ENCODE peak calls at places on chromosomes 11 and 22, in six cellular contexts. K is NCI-H1048; F is stimulated activated naive CD8-positive, alpha-beta T cell treated with anti-CD3 and anti-CD28 coated beads, Interleukin-15, amount 100 ng/mL, for 72 hours; E is OCI-M1; J is anterior cingulate cortex; R is pons. D is an unnamed sample.

GRCh38 chr22:49103314-49104052 is 724.2 kb downstream of the BRD1 start:
- DNase-seq in J (no peak), R (no peak), K (no peak), E (no peak), F (no peak), D (no peak)

GRCh38 chr22:30005213-30005857 is 74.9 kb upstream of the HORMAD2 start:
- DNase-seq in E (peak; percentile 87), J (peak; percentile 32), F (peak; percentile 46), R (peak; percentile 88), K (no peak), D (peak; percentile 83)

GRCh38 chr11:74877132-74877531 is 71.8 kb downstream of the XRRA1 start:
- DNase-seq in J (no peak), R (no peak), K (no peak), E (peak; percentile 92), F (no peak), D (peak; percentile 41)

GRCh38 chr11:2178906-2179494 is 7.4 kb upstream of the TH start:
- DNase-seq in K (no peak), E (no peak), F (no peak), R (no peak), J (no peak), D (no peak)

GRCh38 chr22:49686495-49687219 is 141.0 kb downstream of the BRD1 start:
- DNase-seq in R (no peak), J (no peak), F (no peak), E (no peak), K (no peak), D (no peak)

GRCh38 chr11:65454696-65455456 is 32.3 kb downstream of the NEAT1 start:
- DNase-seq in J (peak; percentile 87), F (peak; percentile 78), K (no peak), E (peak; percentile 94), R (peak; percentile 89), D (peak; percentile 92)

GRCh38 chr11:91489989-91490388 is 734.6 kb upstream of the FAT3 start:
- DNase-seq in J (no peak), K (no peak), E (no peak), R (no peak), F (no peak), D (no peak)

GRCh38 chr11:61891331-61892084 is at the start of gene FADS3:
- DNase-seq in F (peak; percentile 58), E (peak; percentile 70), J (peak; percentile 92), R (peak; percentile 77), K (no peak), D (peak; percentile 65)

GRCh38 chr11:16963316-16963876 is 50.8 kb downstream of the PLEKHA7 start:
- DNase-seq in R (no peak), K (no peak), F (no peak), J (no peak), E (no peak), D (no peak)

GRCh38 chr22:21067901-21068680 is 22.3 kb downstream of the LRRC74B start:
- DNase-seq in K (no peak), J (no peak), E (no peak), R (no peak), F (no peak), D (no peak)

GRCh38 chr11:126426820-126427749 is 71.6 kb downstream of the ST3GAL4 start:
- DNase-seq in E (no peak), K (no peak), F (no peak), R (peak; percentile 34), J (no peak), D (peak; percentile 61)

GRCh38 chr11:65032216-65032615 is 5.0 kb downstream of the SNX15 start:
- DNase-seq in F (no peak), E (no peak), K (no peak), J (no peak), R (no peak), D (no peak)

GRCh38 chr11:2151500-2152257 is 9.3 kb downstream of the INS start:
- DNase-seq in F (peak; percentile 78), E (peak; percentile 86), J (peak; percentile 49), K (peak; percentile 44), R (peak; percentile 60), D (peak; percentile 78)